ENCODE peak calls at places on chromosomes 12 and 14, in seven cellular contexts. W, O, I, P, H, T and C are unnamed samples.

GRCh38 chr14:90518941-90519256 is 122.1 kb downstream of the CALM1 start:
- DNase-seq in W (no peak), O (no peak), I (peak; percentile 39), P (no peak), H (peak; percentile 16), T (peak; percentile 44), C (no peak)

GRCh38 chr12:114038962-114039361 is 72.8 kb upstream of the RBM19 start:
- DNase-seq in W (no peak), O (no peak), I (no peak), P (no peak), H (no peak), T (no peak), C (no peak)

GRCh38 chr12:40957417-40957816 is 230.7 kb upstream of the PDZRN4 start:
- DNase-seq in W (no peak), O (no peak), I (no peak), P (no peak), H (no peak), T (no peak), C (no peak)

GRCh38 chr12:41067941-41068645 is 120.0 kb upstream of the PDZRN4 start:
- DNase-seq in W (no peak), O (no peak), I (no peak), P (no peak), H (no peak), T (no peak), C (no peak)

GRCh38 chr14:103887557-103888115 is 40.3 kb upstream of the PPP1R13B start:
- DNase-seq in W (no peak), O (no peak), I (no peak), P (no peak), H (no peak), T (no peak), C (no peak)

GRCh38 chr12:85627584-85627983 is 208.6 kb downstream of the RASSF9 start:
- DNase-seq in W (no peak), O (no peak), I (no peak), P (no peak), H (no peak), T (peak; percentile 82), C (no peak)

GRCh38 chr14:103233328-103233727 is 100.7 kb upstream of the EIF5 start:
- DNase-seq in W (no peak), O (no peak), I (no peak), P (no peak), H (no peak), T (no peak), C (no peak)

GRCh38 chr14:68248481-68249255 is 429.1 kb downstream of the RAD51B start:
- DNase-seq in W (peak; percentile 54), O (no peak), I (no peak), P (no peak), H (no peak), T (peak; percentile 85), C (peak; percentile 68)

GRCh38 chr14:103113774-103114173 is 9.5 kb upstream of the TNFAIP2 start:
- DNase-seq in W (no peak), O (no peak), I (no peak), P (no peak), H (no peak), T (no peak), C (no peak)

GRCh38 chr12:6469092-6469491 is 1.4 kb downstream of the VAMP1 start:
- DNase-seq in W (no peak), O (no peak), I (no peak), P (no peak), H (no peak), T (no peak), C (no peak)

GRCh38 chr14:35390577-35391387 is 13.8 kb downstream of the NFKBIA start:
- DNase-seq in W (no peak), O (no peak), I (no peak), P (no peak), H (no peak), T (no peak), C (no peak)

GRCh38 chr12:29155079-29155478 is 6.0 kb downstream of the FAR2 start:
- DNase-seq in W (no peak), O (no peak), I (no peak), P (no peak), H (no peak), T (no peak), C (no peak)

GRCh38 chr12:4701383-4701782 is 18.8 kb upstream of the GALNT8 start:
- DNase-seq in W (no peak), O (no peak), I (no peak), P (no peak), H (no peak), T (no peak), C (no peak)

GRCh38 chr12:103632554-103633216 is 45.6 kb downstream of the STAB2 start:
- DNase-seq in W (peak; percentile 57), O (no peak), I (peak; percentile 56), P (peak; percentile 38), H (no peak), T (peak; percentile 64), C (peak; percentile 66)

GRCh38 chr14:87712386-87713113 is 280.4 kb downstream of the GALC start:
- DNase-seq in W (no peak), O (no peak), I (no peak), P (no peak), H (no peak), T (no peak), C (no peak)

GRCh38 chr12:104133861-104134260 is 4.1 kb downstream of the NFYB start:
- DNase-seq in W (no peak), O (no peak), I (no peak), P (no peak), H (no peak), T (no peak), C (no peak)

GRCh38 chr12:111455448-111456320 is 50.0 kb downstream of the SH2B3 start:
- DNase-seq in W (no peak), O (no peak), I (no peak), P (no peak), H (no peak), T (no peak), C (peak; percentile 53)

GRCh38 chr12:79548525-79548924 is 142.2 kb downstream of the PAWR start:
- DNase-seq in W (no peak), O (no peak), I (no peak), P (no peak), H (no peak), T (no peak), C (no peak)

GRCh38 chr12:53277981-53278380 is 9.9 kb downstream of the ESPL1 start:
- DNase-seq in W (peak; percentile 8), O (no peak), I (no peak), P (no peak), H (no peak), T (no peak), C (no peak)

GRCh38 chr12:111775205-111776193 is 8.8 kb downstream of the ALDH2 start:
- DNase-seq in W (peak; percentile 93), O (no peak), I (peak; percentile 94), P (peak; percentile 86), H (no peak), T (peak; percentile 98), C (peak; percentile 88)

GRCh38 chr14:96095581-96096476 is 56.7 kb downstream of the C14orf132 start:
- DNase-seq in W (no peak), O (no peak), I (no peak), P (peak; percentile 52), H (no peak), T (no peak), C (peak; percentile 81)

GRCh38 chr12:15886372-15887042 is 4.3 kb downstream of the STRAP start:
- DNase-seq in W (no peak), O (no peak), I (no peak), P (no peak), H (no peak), T (peak; percentile 15), C (no peak)

GRCh38 chr12:120041386-120042231 is 52.6 kb downstream of the BICDL1 start:
- DNase-seq in W (no peak), O (no peak), I (no peak), P (no peak), H (peak; percentile 29), T (no peak), C (no peak)

GRCh38 chr12:130611026-130611905 is 104.8 kb downstream of the RIMBP2 start:
- DNase-seq in W (peak; percentile 74), O (no peak), I (no peak), P (no peak), H (no peak), T (no peak), C (no peak)

GRCh38 chr12:130617219-130617618 is 98.9 kb downstream of the RIMBP2 start:
- DNase-seq in W (no peak), O (no peak), I (no peak), P (no peak), H (no peak), T (no peak), C (peak; percentile 48)

GRCh38 chr12:130615906-130616305 is 100.2 kb downstream of the RIMBP2 start:
- DNase-seq in W (peak; percentile 47), O (no peak), I (no peak), P (no peak), H (no peak), T (no peak), C (no peak)

GRCh38 chr12:130613131-130613530 is 103.0 kb downstream of the RIMBP2 start:
- DNase-seq in W (peak; percentile 75), O (no peak), I (no peak), P (no peak), H (no peak), T (no peak), C (no peak)

DNA sequence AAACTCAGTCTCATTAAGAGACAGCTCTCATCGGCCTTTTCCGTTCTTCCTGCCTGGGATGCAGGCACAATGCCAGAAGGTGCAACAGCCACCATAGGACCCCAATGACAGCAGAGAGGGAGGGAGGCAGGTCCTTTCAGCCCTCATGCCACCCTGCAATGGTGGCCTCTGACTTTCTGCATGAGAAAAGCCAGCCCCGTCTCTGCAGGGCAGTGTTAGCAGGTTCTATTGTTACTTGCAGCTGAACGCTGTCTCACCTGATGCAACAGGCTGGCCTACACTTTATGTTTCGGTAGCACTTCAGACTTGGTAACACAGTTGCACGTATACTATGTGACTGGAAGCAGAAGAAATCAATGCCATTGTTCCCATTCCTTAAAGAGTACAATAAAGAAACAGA is 102.3 kb downstream of the RIMBP2 start:
- DNase-seq in W (no peak), O (no peak), I (no peak), P (no peak), H (no peak), T (no peak), C (no peak)
- H3K9me3 ChIP-seq in W (no peaks in the 10 kb centered on the region), O (no peaks in the 10 kb centered on the region), I (no peaks in the 10 kb centered on the region), P (no peaks in the 10 kb centered on the region), H (no peaks in the 10 kb centered on the region), T (peaks cover 8% of the 10 kb centered on the region), C (no peaks in the 10 kb centered on the region)

GRCh38 chr12:1716215-1716862 is 25.5 kb downstream of the ADIPOR2 start:
- DNase-seq in W (no peak), O (no peak), I (no peak), P (no peak), H (no peak), T (no peak), C (no peak)
- H3K9me3 ChIP-seq in W (peaks cover 6% of the 10 kb centered on the region), O (no peaks in the 10 kb centered on the region), I (no peaks in the 10 kb centered on the region), P (no peaks in the 10 kb centered on the region), H (no peaks in the 10 kb centered on the region), T (no peaks in the 10 kb centered on the region), C (no peaks in the 10 kb centered on the region)

GRCh38 chr14:32800320-32800719 is 138.4 kb upstream of the NPAS3 start:
- DNase-seq in W (no peak), O (no peak), I (no peak), P (no peak), H (no peak), T (no peak), C (no peak)
- H3K9me3 ChIP-seq in W (peaks cover 74% of the 10 kb centered on the region), O (peaks cover 20% of the 10 kb centered on the region), I (peaks cover 31% of the 10 kb centered on the region), P (peaks cover 5% of the 10 kb centered on the region), H (peaks cover 5% of the 10 kb centered on the region), T (no peaks in the 10 kb centered on the region), C (peaks cover 5% of the 10 kb centered on the region)

DNA sequence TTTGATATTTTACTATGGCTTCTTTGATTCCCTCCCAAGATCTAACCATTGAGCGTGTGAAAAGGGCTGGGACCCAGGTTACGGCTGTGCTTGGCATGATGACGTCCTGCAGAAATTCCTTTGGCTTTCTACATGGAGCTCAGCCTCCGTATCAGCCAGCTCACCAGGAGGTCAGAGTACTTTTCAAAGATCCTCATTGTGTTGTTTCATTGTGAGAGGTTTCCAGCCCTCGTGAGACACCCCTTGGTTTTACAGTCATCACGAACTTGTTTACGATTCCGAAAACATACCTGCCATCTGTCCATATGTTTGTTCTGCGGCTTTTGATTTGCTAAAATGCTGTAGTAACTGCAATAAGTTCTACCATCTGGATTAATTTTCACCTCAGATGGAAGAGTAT is 453.1 kb downstream of the TMEM121 start:
- DNase-seq in W (no peak), O (no peak), I (no peak), P (no peak), H (no peak), T (no peak), C (no peak)
- H3K9me3 ChIP-seq in W (no peaks in the 10 kb centered on the region), O (no peaks in the 10 kb centered on the region), I (no peaks in the 10 kb centered on the region), P (no peaks in the 10 kb centered on the region), H (no peaks in the 10 kb centered on the region), T (peaks cover 4% of the 10 kb centered on the region), C (no peaks in the 10 kb centered on the region)